ENCODE peak calls at places on chromosomes 3 and 15, in ten cellular contexts. One of them, this sample, is unnamed.

GRCh38 chr15:39801641-39802309 is 19.1 kb upstream of the FSIP1 start:
- DNase-seq in stimulated activated naive CD8-positive, alpha-beta T cell treated with anti-CD3 and anti-CD28 coated beads, Interleukin-15, amount 100 ng/mL, for 72 hours: no peak
- DNase-seq in effector memory CD4-positive, alpha-beta T cell: no peak
- DNase-seq in HS-27A: no peak
- DNase-seq in activated T-helper 1 cell treated with anti-CD3 and anti-CD28 coated beads, Interleukin-12 subunit alpha, Interleukin-12 subunit beta, Interleukin-2, Interleukin-4 antibody, amounts not matched to agents 30 ng/mL and 10 ng/mL and 1 ng/mL, durations not matched to agents 14 hours and 24 hours and 36 hours: no peak
- DNase-seq in astrocyte: no peak
- DNase-seq in B cell: peak
- DNase-seq in AG10803: no peak
- DNase-seq in Caki2: no peak
- DNase-seq in neural crest cell: no peak
- DNase-seq in this sample: peak

GRCh38 chr15:91627473-91628309 is 225.8 kb upstream of the SLCO3A1 start:
- DNase-seq in stimulated activated naive CD8-positive, alpha-beta T cell treated with anti-CD3 and anti-CD28 coated beads, Interleukin-15, amount 100 ng/mL, for 72 hours: no peak
- DNase-seq in effector memory CD4-positive, alpha-beta T cell: no peak
- DNase-seq in HS-27A: no peak
- DNase-seq in activated T-helper 1 cell treated with anti-CD3 and anti-CD28 coated beads, Interleukin-12 subunit alpha, Interleukin-12 subunit beta, Interleukin-2, Interleukin-4 antibody, amounts not matched to agents 30 ng/mL and 10 ng/mL and 1 ng/mL, durations not matched to agents 14 hours and 24 hours and 36 hours: no peak
- DNase-seq in astrocyte: peak
- DNase-seq in B cell: no peak
- DNase-seq in AG10803: peak
- DNase-seq in Caki2: no peak
- DNase-seq in neural crest cell: no peak
- DNase-seq in this sample: no peak

GRCh38 chr15:68666120-68666811 is 87.5 kb downstream of the CORO2B start:
- DNase-seq in stimulated activated naive CD8-positive, alpha-beta T cell treated with anti-CD3 and anti-CD28 coated beads, Interleukin-15, amount 100 ng/mL, for 72 hours: no peak
- DNase-seq in effector memory CD4-positive, alpha-beta T cell: no peak
- DNase-seq in HS-27A: no peak
- DNase-seq in activated T-helper 1 cell treated with anti-CD3 and anti-CD28 coated beads, Interleukin-12 subunit alpha, Interleukin-12 subunit beta, Interleukin-2, Interleukin-4 antibody, amounts not matched to agents 30 ng/mL and 10 ng/mL and 1 ng/mL, durations not matched to agents 14 hours and 24 hours and 36 hours: no peak
- DNase-seq in astrocyte: no peak
- DNase-seq in B cell: no peak
- DNase-seq in AG10803: no peak
- DNase-seq in Caki2: no peak
- DNase-seq in neural crest cell: no peak
- DNase-seq in this sample: peak

GRCh38 chr3:100893108-100893507 is 100.1 kb downstream of the ABI3BP start:
- DNase-seq in stimulated activated naive CD8-positive, alpha-beta T cell treated with anti-CD3 and anti-CD28 coated beads, Interleukin-15, amount 100 ng/mL, for 72 hours: no peak
- DNase-seq in effector memory CD4-positive, alpha-beta T cell: no peak
- DNase-seq in HS-27A: no peak
- DNase-seq in activated T-helper 1 cell treated with anti-CD3 and anti-CD28 coated beads, Interleukin-12 subunit alpha, Interleukin-12 subunit beta, Interleukin-2, Interleukin-4 antibody, amounts not matched to agents 30 ng/mL and 10 ng/mL and 1 ng/mL, durations not matched to agents 14 hours and 24 hours and 36 hours: no peak
- DNase-seq in astrocyte: no peak
- DNase-seq in B cell: no peak
- DNase-seq in AG10803: no peak
- DNase-seq in Caki2: no peak
- DNase-seq in neural crest cell: no peak
- DNase-seq in this sample: no peak

GRCh38 chr3:178137206-178137605 is 399.0 kb upstream of the KCNMB2 start:
- DNase-seq in stimulated activated naive CD8-positive, alpha-beta T cell treated with anti-CD3 and anti-CD28 coated beads, Interleukin-15, amount 100 ng/mL, for 72 hours: no peak
- DNase-seq in effector memory CD4-positive, alpha-beta T cell: no peak
- DNase-seq in HS-27A: no peak
- DNase-seq in activated T-helper 1 cell treated with anti-CD3 and anti-CD28 coated beads, Interleukin-12 subunit alpha, Interleukin-12 subunit beta, Interleukin-2, Interleukin-4 antibody, amounts not matched to agents 30 ng/mL and 10 ng/mL and 1 ng/mL, durations not matched to agents 14 hours and 24 hours and 36 hours: no peak
- DNase-seq in astrocyte: no peak
- DNase-seq in B cell: no peak
- DNase-seq in AG10803: peak
- DNase-seq in Caki2: no peak
- DNase-seq in neural crest cell: no peak
- DNase-seq in this sample: no peak

GRCh38 chr3:13657660-13658435 is 108.9 kb downstream of the FBLN2 start:
- DNase-seq in stimulated activated naive CD8-positive, alpha-beta T cell treated with anti-CD3 and anti-CD28 coated beads, Interleukin-15, amount 100 ng/mL, for 72 hours: peak
- DNase-seq in effector memory CD4-positive, alpha-beta T cell: peak
- DNase-seq in HS-27A: no peak
- DNase-seq in activated T-helper 1 cell treated with anti-CD3 and anti-CD28 coated beads, Interleukin-12 subunit alpha, Interleukin-12 subunit beta, Interleukin-2, Interleukin-4 antibody, amounts not matched to agents 30 ng/mL and 10 ng/mL and 1 ng/mL, durations not matched to agents 14 hours and 24 hours and 36 hours: peak
- DNase-seq in astrocyte: no peak
- DNase-seq in B cell: peak
- DNase-seq in AG10803: peak
- DNase-seq in Caki2: peak
- DNase-seq in neural crest cell: peak
- DNase-seq in this sample: peak

GRCh38 chr3:27596334-27596841 is 112.2 kb upstream of the SLC4A7 start:
- DNase-seq in stimulated activated naive CD8-positive, alpha-beta T cell treated with anti-CD3 and anti-CD28 coated beads, Interleukin-15, amount 100 ng/mL, for 72 hours: no peak
- DNase-seq in effector memory CD4-positive, alpha-beta T cell: no peak
- DNase-seq in HS-27A: no peak
- DNase-seq in activated T-helper 1 cell treated with anti-CD3 and anti-CD28 coated beads, Interleukin-12 subunit alpha, Interleukin-12 subunit beta, Interleukin-2, Interleukin-4 antibody, amounts not matched to agents 30 ng/mL and 10 ng/mL and 1 ng/mL, durations not matched to agents 14 hours and 24 hours and 36 hours: no peak
- DNase-seq in astrocyte: peak
- DNase-seq in B cell: peak
- DNase-seq in AG10803: peak
- DNase-seq in Caki2: peak
- DNase-seq in neural crest cell: no peak
- DNase-seq in this sample: peak

GRCh38 chr3:33869977-33870376 is 71.5 kb downstream of the PDCD6IP start:
- DNase-seq in stimulated activated naive CD8-positive, alpha-beta T cell treated with anti-CD3 and anti-CD28 coated beads, Interleukin-15, amount 100 ng/mL, for 72 hours: no peak
- DNase-seq in effector memory CD4-positive, alpha-beta T cell: no peak
- DNase-seq in HS-27A: no peak
- DNase-seq in activated T-helper 1 cell treated with anti-CD3 and anti-CD28 coated beads, Interleukin-12 subunit alpha, Interleukin-12 subunit beta, Interleukin-2, Interleukin-4 antibody, amounts not matched to agents 30 ng/mL and 10 ng/mL and 1 ng/mL, durations not matched to agents 14 hours and 24 hours and 36 hours: no peak
- DNase-seq in astrocyte: no peak
- DNase-seq in B cell: no peak
- DNase-seq in AG10803: no peak
- DNase-seq in Caki2: no peak
- DNase-seq in neural crest cell: no peak
- DNase-seq in this sample: no peak

GRCh38 chr15:33314115-33314514 is 3.3 kb downstream of the RYR3 start:
- DNase-seq in stimulated activated naive CD8-positive, alpha-beta T cell treated with anti-CD3 and anti-CD28 coated beads, Interleukin-15, amount 100 ng/mL, for 72 hours: no peak
- DNase-seq in effector memory CD4-positive, alpha-beta T cell: no peak
- DNase-seq in HS-27A: no peak
- DNase-seq in activated T-helper 1 cell treated with anti-CD3 and anti-CD28 coated beads, Interleukin-12 subunit alpha, Interleukin-12 subunit beta, Interleukin-2, Interleukin-4 antibody, amounts not matched to agents 30 ng/mL and 10 ng/mL and 1 ng/mL, durations not matched to agents 14 hours and 24 hours and 36 hours: no peak
- DNase-seq in astrocyte: no peak
- DNase-seq in B cell: no peak
- DNase-seq in AG10803: no peak
- DNase-seq in Caki2: no peak
- DNase-seq in neural crest cell: no peak
- DNase-seq in this sample: no peak

GRCh38 chr15:69380100-69380725 is 33.9 kb upstream of the KIF23 start:
- DNase-seq in stimulated activated naive CD8-positive, alpha-beta T cell treated with anti-CD3 and anti-CD28 coated beads, Interleukin-15, amount 100 ng/mL, for 72 hours: no peak
- DNase-seq in effector memory CD4-positive, alpha-beta T cell: no peak
- DNase-seq in HS-27A: no peak
- DNase-seq in activated T-helper 1 cell treated with anti-CD3 and anti-CD28 coated beads, Interleukin-12 subunit alpha, Interleukin-12 subunit beta, Interleukin-2, Interleukin-4 antibody, amounts not matched to agents 30 ng/mL and 10 ng/mL and 1 ng/mL, durations not matched to agents 14 hours and 24 hours and 36 hours: no peak
- DNase-seq in astrocyte: no peak
- DNase-seq in B cell: no peak
- DNase-seq in AG10803: peak
- DNase-seq in Caki2: no peak
- DNase-seq in neural crest cell: no peak
- DNase-seq in this sample: peak

GRCh38 chr3:53196575-53197407 is 35.8 kb downstream of the PRKCD start:
- DNase-seq in stimulated activated naive CD8-positive, alpha-beta T cell treated with anti-CD3 and anti-CD28 coated beads, Interleukin-15, amount 100 ng/mL, for 72 hours: no peak
- DNase-seq in effector memory CD4-positive, alpha-beta T cell: no peak
- DNase-seq in HS-27A: no peak
- DNase-seq in activated T-helper 1 cell treated with anti-CD3 and anti-CD28 coated beads, Interleukin-12 subunit alpha, Interleukin-12 subunit beta, Interleukin-2, Interleukin-4 antibody, amounts not matched to agents 30 ng/mL and 10 ng/mL and 1 ng/mL, durations not matched to agents 14 hours and 24 hours and 36 hours: no peak
- DNase-seq in astrocyte: peak
- DNase-seq in B cell: peak
- DNase-seq in AG10803: peak
- DNase-seq in Caki2: no peak
- DNase-seq in neural crest cell: no peak
- DNase-seq in this sample: peak

GRCh38 chr3:69079269-69080159 is 651 bp downstream of the UBA3 start:
- DNase-seq in stimulated activated naive CD8-positive, alpha-beta T cell treated with anti-CD3 and anti-CD28 coated beads, Interleukin-15, amount 100 ng/mL, for 72 hours: no peak
- DNase-seq in effector memory CD4-positive, alpha-beta T cell: no peak
- DNase-seq in HS-27A: no peak
- DNase-seq in activated T-helper 1 cell treated with anti-CD3 and anti-CD28 coated beads, Interleukin-12 subunit alpha, Interleukin-12 subunit beta, Interleukin-2, Interleukin-4 antibody, amounts not matched to agents 30 ng/mL and 10 ng/mL and 1 ng/mL, durations not matched to agents 14 hours and 24 hours and 36 hours: no peak
- DNase-seq in astrocyte: no peak
- DNase-seq in B cell: peak
- DNase-seq in AG10803: no peak
- DNase-seq in Caki2: no peak
- DNase-seq in neural crest cell: peak
- DNase-seq in this sample: no peak

GRCh38 chr15:60494108-60494507 is 15.2 kb upstream of the ICE2 start:
- DNase-seq in stimulated activated naive CD8-positive, alpha-beta T cell treated with anti-CD3 and anti-CD28 coated beads, Interleukin-15, amount 100 ng/mL, for 72 hours: no peak
- DNase-seq in effector memory CD4-positive, alpha-beta T cell: no peak
- DNase-seq in HS-27A: no peak
- DNase-seq in activated T-helper 1 cell treated with anti-CD3 and anti-CD28 coated beads, Interleukin-12 subunit alpha, Interleukin-12 subunit beta, Interleukin-2, Interleukin-4 antibody, amounts not matched to agents 30 ng/mL and 10 ng/mL and 1 ng/mL, durations not matched to agents 14 hours and 24 hours and 36 hours: no peak
- DNase-seq in astrocyte: no peak
- DNase-seq in B cell: no peak
- DNase-seq in AG10803: no peak
- DNase-seq in Caki2: no peak
- DNase-seq in neural crest cell: no peak
- DNase-seq in this sample: no peak